ENCODE peak calls at places on chromosome 16, in five cellular contexts. K is IMR-90, V is NB4, G is adrenal gland, W is ovary. R is an unnamed sample.
A peak's percentile ranks its signal among the peaks of the same experiment; 100 is the strongest.

GRCh38 chr16:64489449-64489848 is 632.4 kb downstream of the CDH11 start:
- DNase-seq in K (peak; percentile 7), W (no peak), G (no peak), V (no peak), R (no peak)

GRCh38 chr16:15950167-15950854 is 895 bp downstream of the ABCC1 start:
- DNase-seq in G (peak; percentile 36), W (peak; percentile 29), K (peak; percentile 44), V (peak; percentile 70), R (no peak)

GRCh38 chr16:87924041-87924851 is 12.1 kb downstream of the CA5A start:
- DNase-seq in W (no peak), V (no peak), G (no peak), K (no peak), R (no peak)

GRCh38 chr16:56421976-56422669 is 3.2 kb downstream of the AMFR start:
- DNase-seq in G (no peak), W (no peak), V (no peak), K (no peak), R (no peak)

GRCh38 chr16:69772560-69773254 is 10.6 kb downstream of the WWP2 start:
- DNase-seq in K (no peak), G (peak; percentile 47), V (no peak), W (no peak), R (no peak)

GRCh38 chr16:25464058-25464457 is 206.4 kb upstream of the ZKSCAN2 start:
- DNase-seq in W (no peak), G (no peak), K (no peak), V (no peak), R (no peak)

GRCh38 chr16:85057212-85057889 is 29.8 kb downstream of the KIAA0513 start:
- DNase-seq in V (no peak), G (no peak), W (no peak), K (no peak), R (no peak)

GRCh38 chr16:87344931-87345631 is 27.9 kb upstream of the C16orf95 start:
- DNase-seq in K (no peak), G (no peak), W (no peak), V (no peak), R (no peak)

GRCh38 chr16:48169896-48170295 is 14.1 kb upstream of the ABCC12 start:
- DNase-seq in G (no peak), W (no peak), V (no peak), K (no peak), R (no peak)

GRCh38 chr16:26070595-26071170 is 378.9 kb downstream of the HS3ST4 start:
- DNase-seq in V (no peak), K (no peak), G (no peak), W (no peak), R (no peak)

GRCh38 chr16:65994305-65994704 is 372.2 kb upstream of the CDH5 start:
- DNase-seq in V (no peak), G (no peak), W (no peak), K (no peak), R (no peak)

GRCh38 chr16:60741810-60742209 is 1294.4 kb downstream of the CDH8 start:
- DNase-seq in K (no peak), G (no peak), W (no peak), V (no peak), R (no peak)

GRCh38 chr16:53884748-53885147 is 180.8 kb downstream of the FTO start:
- DNase-seq in V (no peak), K (peak; percentile 22), G (no peak), W (no peak), R (no peak)

GRCh38 chr16:66832661-66833305 is 2.0 kb upstream of the NAE1 start:
- DNase-seq in K (peak; percentile 60), V (peak; percentile 28), G (no peak), W (no peak), R (no peak)

GRCh38 chr16:88770459-88771293 is 14.3 kb downstream of the PIEZO1 start:
- DNase-seq in W (no peak), G (peak; percentile 48), K (peak; percentile 87), V (peak; percentile 99), R (no peak)

GRCh38 chr16:53465606-53466290 is 31.5 kb downstream of the RBL2 start:
- DNase-seq in V (peak; percentile 14), K (peak; percentile 80), W (no peak), G (peak; percentile 48), R (no peak)

GRCh38 chr16:87874639-87875472 is 5.5 kb upstream of the SLC7A5 start:
- DNase-seq in K (no peak), V (no peak), W (no peak), G (no peak), R (no peak)

GRCh38 chr16:74738134-74738541 is 36.5 kb downstream of the FA2H start:
- DNase-seq in K (peak; percentile 25), V (peak; percentile 62), G (no peak), W (no peak), R (no peak)

GRCh38 chr16:23607740-23608139 is 11.6 kb upstream of the NDUFAB1 start:
- DNase-seq in K (peak; percentile 47), V (no peak), G (no peak), W (no peak), R (no peak)
- H3K4me3 ChIP-seq in K (no peak overlapping the region), V (no peak overlapping the region), G (no peak overlapping the region), W (no peak overlapping the region), R (no peak overlapping the region)

GRCh38 chr16:62035115-62036092 is 834 bp downstream of the CDH8 start:
- DNase-seq in K (no peak), V (no peak), G (no peak), W (no peak), R (peak; percentile 26)
- TF ChIP-seq CTCF in K (no peak), V (no peak), G (no peak), W (no peak), R (no peak)

GRCh38 chr16:49280022-49280741 is 1.5 kb downstream of the CBLN1 start:
- DNase-seq in G (no peak), W (no peak), K (no peak), V (peak; percentile 14), R (no peak)

GRCh38 chr16:49281481-49281842 is at the start of gene CBLN1:
- DNase-seq in W (no peak), V (no peak), K (no peak), G (no peak), R (no peak)

GRCh38 chr16:49281843-49282642 is 405 bp upstream of the CBLN1 start:
- DNase-seq in G (peak; percentile 75), K (peak; percentile 16), W (no peak), V (no peak), R (peak; percentile 84)

GRCh38 chr16:49278944-49279725 is 2.5 kb downstream of the CBLN1 start:
- DNase-seq in V (no peak), K (no peak), W (no peak), G (no peak), R (no peak)

DNA sequence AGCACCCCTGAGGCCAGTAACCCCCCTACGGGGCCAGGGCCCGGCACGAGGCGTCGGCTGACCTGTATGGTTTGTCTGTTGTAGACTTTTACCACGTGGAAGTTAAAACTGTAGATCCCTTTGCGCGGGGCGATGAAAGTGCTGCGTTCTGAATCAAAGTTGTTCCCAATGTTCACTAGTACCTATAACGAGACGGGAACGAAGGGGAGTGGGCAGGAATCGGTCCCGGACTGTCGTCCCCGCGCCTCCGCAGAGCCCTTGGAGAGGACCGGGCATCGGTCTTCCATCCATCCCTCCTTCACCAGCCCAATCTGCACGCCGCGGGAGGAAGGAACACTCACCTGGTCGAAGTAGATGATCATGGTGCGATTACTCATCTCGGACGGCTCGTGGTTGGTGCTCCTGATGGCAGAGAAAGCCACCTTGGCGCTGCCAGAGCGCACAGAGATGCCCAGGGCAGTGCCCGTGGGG is 742 bp downstream of the CBLN1 start:
- DNase-seq in K (no peak), W (no peak), V (no peak), G (no peak), R (no peak)
- H3K4me3 ChIP-seq in K (no peak overlapping the region), W (no peak overlapping the region), V (no peak overlapping the region), G (no peak overlapping the region), R (peak overlapping the region; percentile 70)

GRCh38 chr16:27243725-27244362 is 24.7 kb downstream of the NSMCE1 start:
- DNase-seq in W (no peak), V (no peak), G (no peak), K (no peak), R (no peak)

GRCh38 chr16:27244363-27244755 is 24.2 kb downstream of the NSMCE1 start:
- DNase-seq in K (no peak), W (no peak), G (no peak), V (no peak), R (no peak)

GRCh38 chr16:27241658-27242057 is 26.9 kb downstream of the NSMCE1 start:
- DNase-seq in G (no peak), W (no peak), K (peak; percentile 29), V (no peak), R (no peak)

GRCh38 chr16:27242398-27242797 is 26.2 kb downstream of the NSMCE1 start:
- DNase-seq in K (no peak), G (no peak), V (no peak), W (no peak), R (no peak)

DNA sequence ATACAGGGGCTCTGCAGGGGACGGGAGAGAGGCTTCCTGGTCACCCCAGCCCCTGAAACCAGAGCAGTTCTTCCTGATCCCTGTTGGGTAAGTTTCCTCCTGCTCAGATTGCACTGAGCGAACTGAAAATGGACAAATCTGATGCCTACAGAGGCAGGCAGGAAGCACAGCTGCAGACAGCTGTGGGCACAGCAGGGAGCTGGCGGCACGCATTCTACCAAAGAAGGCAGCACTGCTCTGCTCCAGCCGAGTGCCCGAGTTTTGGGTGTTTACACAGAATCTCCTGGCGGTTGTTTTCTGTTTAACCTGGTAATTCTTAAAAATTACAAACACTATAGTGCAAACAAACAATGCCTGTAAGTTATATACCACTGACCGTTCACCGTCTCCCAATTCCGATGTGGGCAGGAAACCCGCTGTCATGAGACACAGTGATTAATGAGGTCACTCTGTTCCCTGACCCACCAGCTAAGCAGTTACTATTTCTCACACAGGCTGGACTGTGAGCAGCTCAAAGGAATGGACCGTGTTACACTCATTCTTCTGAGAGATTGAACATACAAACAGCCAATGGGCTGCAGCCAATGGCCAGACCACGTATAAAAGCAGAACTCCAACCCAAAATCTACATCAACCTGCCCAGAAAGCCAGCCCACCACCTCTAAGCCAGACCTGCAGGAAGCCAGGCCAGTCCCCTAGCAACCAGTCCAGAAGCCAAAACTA is 25.5 kb downstream of the NSMCE1 start:
- DNase-seq in K (peak; percentile 98), W (no peak), G (no peak), V (no peak), R (no peak)
- TF ChIP-seq CTCF in K (peak; percentile 13), W (no peak), G (no peak), V (no peak), R (no peak)

GRCh38 chr16:3938471-3938842 is 57.9 kb upstream of the CREBBP start:
- DNase-seq in K (no peak), G (no peak), V (no peak), W (no peak), R (no peak)
- H3K4me3 ChIP-seq in K (no peak overlapping the region), G (no peak overlapping the region), V (no peak overlapping the region), W (peak overlapping the region; percentile 48), R (peak overlapping the region; percentile 45)

R was measured in dorsolateral prefrontal cortex.